ENCODE peak calls at places on chromosomes 11 and 22, in four cellular contexts. B, D, O and W are unnamed samples.

GRCh38 chr11:40602866-40603578 is 856.4 kb downstream of the LRRC4C start:
- DNase-seq in B (no peak), D (no peak), O (no peak), W (no peak)

GRCh38 chr22:48106215-48106614 is 1343.8 kb downstream of the TBC1D22A start:
- DNase-seq in B (no peak), D (no peak), O (no peak), W (no peak)

GRCh38 chr11:36177837-36178236 is 111.4 kb downstream of the COMMD9 start:
- DNase-seq in B (no peak), D (no peak), O (no peak), W (no peak)

GRCh38 chr11:117369521-117369920 is 41.9 kb downstream of the CEP164 start:
- DNase-seq in B (no peak), D (no peak), O (no peak), W (no peak)

GRCh38 chr11:47415949-47416472 is 7.6 kb downstream of the SLC39A13 start:
- DNase-seq in B (no peak), D (peak), O (peak), W (no peak)

GRCh38 chr11:7251836-7252682 is at the start of gene SYT9:
- DNase-seq in B (no peak), D (peak), O (peak), W (peak)

GRCh38 chr11:123430736-123431356 is 777 bp downstream of the GRAMD1B start:
- DNase-seq in B (no peak), D (no peak), O (peak), W (peak)

GRCh38 chr11:75654314-75654713 is 14.5 kb downstream of the MAP6 start:
- DNase-seq in B (peak), D (no peak), O (no peak), W (no peak)

GRCh38 chr22:49968831-49969661 is 8.5 kb downstream of the PIM3 start:
- DNase-seq in B (no peak), D (no peak), O (peak), W (peak)

GRCh38 chr11:7252683-7253213 is 1.0 kb downstream of the SYT9 start:
- DNase-seq in B (no peak), D (no peak), O (no peak), W (peak)

GRCh38 chr11:70324354-70325115 is 54.0 kb downstream of the PPFIA1 start:
- DNase-seq in B (no peak), D (no peak), O (no peak), W (no peak)

GRCh38 chr22:41003041-41003440 is 51.9 kb downstream of the RBX1 start:
- DNase-seq in B (no peak), D (no peak), O (no peak), W (no peak)

GRCh38 chr11:60786811-60787567 is 1.9 kb downstream of the MS4A10 start:
- DNase-seq in B (peak), D (no peak), O (no peak), W (no peak)

GRCh38 chr11:126561327-126561893 is 205.9 kb downstream of the ST3GAL4 start:
- DNase-seq in B (no peak), D (peak), O (peak), W (no peak)

GRCh38 chr22:33971561-33971961 is 51.3 kb upstream of the LARGE1 start:
- DNase-seq in B (no peak), D (no peak), O (no peak), W (peak)

GRCh38 chr11:108666373-108666772 is 1.5 kb downstream of the DDX10 start:
- DNase-seq in B (no peak), D (no peak), O (peak), W (no peak)

GRCh38 chr11:84564180-84564866 is 1062.8 kb downstream of the DLG2 start:
- DNase-seq in B (no peak), D (peak), O (peak), W (peak)

GRCh38 chr11:87596176-87596575 is 558.4 kb downstream of the TMEM135 start:
- DNase-seq in B (no peak), D (no peak), O (no peak), W (no peak)

GRCh38 chr11:98729118-98729517 is 291.6 kb upstream of the CNTN5 start:
- DNase-seq in B (no peak), D (no peak), O (no peak), W (no peak)

GRCh38 chr11:75151346-75152047 is 590 bp downstream of the SLCO2B1 start:
- DNase-seq in B (no peak), D (no peak), O (no peak), W (no peak)

GRCh38 chr11:13320688-13321087 is 43.1 kb downstream of the BMAL1 start:
- DNase-seq in B (no peak), D (no peak), O (no peak), W (no peak)

GRCh38 chr11:10305964-10306918 is 1.4 kb downstream of the ADM start:
- DNase-seq in B (no peak), D (peak), O (peak), W (peak)

GRCh38 chr22:21047035-21047661 is 1.4 kb downstream of the LRRC74B start:
- DNase-seq in B (no peak), D (no peak), O (no peak), W (no peak)

GRCh38 chr11:114322934-114323333 is 26.7 kb downstream of the NNMT start:
- DNase-seq in B (no peak), D (no peak), O (no peak), W (no peak)

GRCh38 chr22:33519140-33519973 is 400.9 kb downstream of the LARGE1 start:
- DNase-seq in B (peak), D (peak), O (peak), W (peak)

GRCh38 chr11:36454991-36455611 is 55.0 kb downstream of the TRAF6 start:
- DNase-seq in B (no peak), D (no peak), O (peak), W (no peak)

GRCh38 chr11:64007629-64008282 is 21.5 kb downstream of the OTUB1 start:
- DNase-seq in B (no peak), D (peak), O (peak), W (peak)

DNA sequence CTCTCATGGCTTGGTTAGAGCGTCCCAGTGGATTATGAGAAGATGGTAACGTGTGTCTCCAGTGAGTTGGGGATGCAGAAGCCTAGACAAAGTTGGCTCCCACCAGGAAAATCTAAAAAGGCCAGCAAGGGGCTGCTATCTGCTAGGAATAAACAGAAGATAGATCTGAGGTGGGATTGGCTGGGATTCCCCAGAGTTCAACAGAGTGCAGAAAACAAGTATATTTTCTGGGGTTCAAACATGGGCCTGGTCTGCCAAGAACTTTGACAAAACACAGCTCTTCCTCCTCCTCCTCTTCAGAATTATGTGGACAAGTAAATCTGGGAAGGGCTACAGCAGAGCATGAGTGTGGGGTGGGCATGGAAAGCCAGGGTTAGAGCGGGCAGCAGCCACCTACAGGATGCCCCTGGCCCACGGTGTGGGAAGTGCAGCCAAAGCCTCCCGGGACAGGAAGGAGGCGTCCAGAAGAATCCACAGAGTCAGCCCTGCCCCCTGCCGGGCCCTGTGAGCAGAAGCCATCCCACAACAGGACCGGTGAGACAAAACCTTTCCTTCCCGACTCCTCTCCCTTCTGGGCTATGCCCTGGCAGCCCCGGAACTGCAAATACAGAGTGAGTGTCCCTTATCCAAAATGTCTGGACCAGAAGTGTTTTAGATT is 67.1 kb downstream of the CD82 start:
- DNase-seq in B (no peak), D (peak), O (peak), W (no peak)
- TF ChIP-seq CTCF in B (peak), D (peak), O (peak), W (no peak)

GRCh38 chr11:3927129-3927796 is 71.8 kb downstream of the STIM1 start:
- DNase-seq in B (no peak), D (no peak), O (no peak), W (no peak)
- TF ChIP-seq CTCF in B (no peak), D (no peak), O (no peak), W (no peak)

GRCh38 chr11:110124605-110125004 is 31.4 kb downstream of the ZC3H12C start:
- DNase-seq in B (no peak), D (no peak), O (no peak), W (no peak)
- TF ChIP-seq CTCF in B (no peak), D (no peak), O (no peak), W (no peak)

GRCh38 chr11:45402049-45402630 is 116.0 kb upstream of the SYT13 start:
- DNase-seq in B (no peak), D (no peak), O (no peak), W (no peak)

GRCh38 chr11:45409587-45409986 is 123.4 kb upstream of the SYT13 start:
- DNase-seq in B (no peak), D (no peak), O (peak), W (peak)

GRCh38 chr11:45410391-45411215 is 124.5 kb upstream of the SYT13 start:
- DNase-seq in B (no peak), D (no peak), O (peak), W (peak)

GRCh38 chr11:45407226-45407625 is 121.1 kb upstream of the SYT13 start:
- DNase-seq in B (no peak), D (no peak), O (no peak), W (no peak)

DNA sequence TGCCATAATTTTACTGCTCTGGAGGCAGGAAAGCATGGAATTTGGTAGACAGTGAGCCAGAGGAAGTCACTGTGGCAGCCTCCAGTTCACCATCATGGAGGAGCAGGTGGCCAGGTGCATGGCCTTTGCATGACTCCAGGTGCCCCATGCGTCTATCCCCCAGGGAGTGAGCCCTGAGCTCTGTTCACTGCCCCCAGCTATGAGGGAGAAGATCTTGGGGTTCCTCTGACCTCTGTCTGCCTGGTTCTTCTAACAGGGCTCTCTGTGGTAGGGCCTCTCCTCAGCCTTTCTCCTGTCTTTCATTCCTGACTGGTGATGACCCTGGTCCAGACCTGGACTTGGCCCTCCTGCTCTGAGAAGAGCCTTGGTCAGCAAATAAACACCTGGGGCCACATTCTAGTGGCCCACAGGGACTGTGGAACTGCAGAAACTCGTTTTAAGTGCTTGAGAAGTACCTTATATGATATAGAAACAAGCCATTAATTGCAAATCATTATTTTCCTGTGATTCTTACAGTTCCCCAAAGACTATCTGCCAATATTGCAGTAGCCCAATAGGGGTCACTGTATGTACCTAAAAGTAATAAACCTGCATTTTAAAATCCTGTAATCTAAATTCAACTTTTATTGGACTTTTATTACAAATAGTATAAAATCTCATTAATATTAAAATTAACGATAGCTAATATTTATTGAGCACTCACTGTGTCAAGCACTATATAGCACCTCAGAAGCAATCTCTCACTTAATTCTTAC is 120.0 kb upstream of the SYT13 start:
- DNase-seq in B (no peak), D (no peak), O (no peak), W (no peak)
- TF ChIP-seq CTCF in B (peak), D (peak), O (peak), W (peak)

GRCh38 chr11:22926341-22926740 is 66.1 kb upstream of the CCDC179 start:
- DNase-seq in B (no peak), D (no peak), O (no peak), W (no peak)

GRCh38 chr11:22923561-22923960 is 63.3 kb upstream of the CCDC179 start:
- DNase-seq in B (no peak), D (no peak), O (no peak), W (no peak)

GRCh38 chr11:22922672-22923071 is 62.4 kb upstream of the CCDC179 start:
- DNase-seq in B (no peak), D (no peak), O (peak), W (no peak)

DNA sequence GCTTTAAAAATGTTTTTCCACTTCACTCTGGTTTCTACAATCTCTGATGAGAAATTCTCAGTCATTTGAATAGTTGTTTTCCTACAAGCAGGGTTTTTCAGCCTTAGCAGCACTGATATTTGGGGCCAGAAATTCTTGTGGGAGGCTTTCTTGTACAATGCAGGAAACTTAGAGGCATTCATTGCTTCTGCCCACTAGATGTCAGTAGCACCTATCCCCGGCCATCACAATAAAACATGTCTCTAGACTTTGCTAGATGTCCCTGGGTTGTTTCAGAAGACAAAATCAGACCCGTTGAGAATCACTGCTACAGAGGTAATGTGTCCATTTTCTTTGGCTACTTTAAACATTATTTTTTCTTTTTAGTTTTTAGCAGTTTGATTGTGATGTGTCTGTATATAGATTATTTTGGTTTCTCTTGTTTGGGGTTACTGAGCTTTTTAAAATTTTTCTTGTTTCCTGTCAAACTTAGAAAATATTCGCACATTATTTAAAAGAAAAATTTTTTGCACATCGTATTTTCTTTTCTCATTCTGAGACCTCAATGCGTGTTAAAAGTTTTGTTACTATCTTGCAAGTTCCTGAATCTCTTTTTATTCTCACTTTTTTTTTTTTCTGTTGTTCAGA is 60.8 kb upstream of the CCDC179 start:
- DNase-seq in B (peak), D (peak), O (peak), W (no peak)
- TF ChIP-seq CTCF in B (peak), D (no peak), O (peak), W (peak)

DNA sequence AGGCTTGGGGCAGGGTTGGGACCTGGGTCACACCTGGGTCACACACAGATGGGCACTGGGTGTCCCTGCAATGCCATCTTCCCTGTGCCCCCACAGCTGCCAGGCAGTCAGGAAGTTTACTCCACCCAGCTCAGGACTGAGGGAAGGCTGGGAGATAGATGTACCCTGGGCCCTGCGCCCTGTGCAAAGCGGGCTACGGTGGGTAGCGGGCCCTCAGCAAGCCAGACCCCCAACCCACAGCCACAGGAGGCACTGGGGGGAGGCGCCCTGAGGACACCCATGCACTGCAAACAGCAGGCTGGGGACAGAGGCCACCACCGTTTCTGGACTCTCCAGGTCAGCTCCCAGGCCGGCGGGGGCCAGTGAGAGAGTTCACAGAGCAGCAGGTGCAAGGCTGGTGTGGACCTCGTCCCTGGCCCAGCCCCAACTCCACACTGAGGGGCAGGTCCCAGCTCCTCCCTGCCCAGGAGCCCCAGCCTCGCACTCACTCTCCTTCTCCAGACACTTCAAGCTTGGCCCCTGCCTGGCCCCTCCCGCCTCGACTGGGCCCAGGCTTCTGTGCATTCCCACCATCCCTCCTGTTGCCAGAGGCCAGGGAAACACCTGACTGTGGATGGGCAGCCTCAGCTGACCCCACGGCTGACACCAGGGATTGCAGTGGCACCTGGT is 4.9 kb downstream of the DUSP8 start:
- DNase-seq in B (no peak), D (no peak), O (no peak), W (peak)
- TF ChIP-seq CTCF in B (no peak), D (no peak), O (no peak), W (no peak)

GRCh38 chr11:23540101-23540561 is 679.9 kb upstream of the CCDC179 start:
- DNase-seq in B (peak), D (peak), O (peak), W (no peak)
- TF ChIP-seq CTCF in B (peak), D (peak), O (peak), W (peak)

GRCh38 chr11:62588966-62589637 is 2.2 kb downstream of the TUT1 start:
- DNase-seq in B (no peak), D (no peak), O (no peak), W (no peak)
- TF ChIP-seq CTCF in B (peak), D (peak), O (peak), W (no peak)

GRCh38 chr11:59262419-59262818 is 49.7 kb upstream of the MPEG1 start:
- DNase-seq in B (no peak), D (no peak), O (peak), W (no peak)

GRCh38 chr11:59264736-59265135 is 52.0 kb upstream of the MPEG1 start:
- DNase-seq in B (no peak), D (no peak), O (peak), W (no peak)

GRCh38 chr11:59265735-59266134 is 53.0 kb upstream of the MPEG1 start:
- DNase-seq in B (no peak), D (no peak), O (peak), W (no peak)

GRCh38 chr11:59261150-59261549 is 48.4 kb upstream of the MPEG1 start:
- DNase-seq in B (no peak), D (no peak), O (peak), W (no peak)

GRCh38 chr11:59263225-59263894 is 50.6 kb upstream of the MPEG1 start:
- DNase-seq in B (no peak), D (no peak), O (peak), W (no peak)
- TF ChIP-seq CTCF in B (no peak), D (peak), O (peak), W (no peak)

DNA sequence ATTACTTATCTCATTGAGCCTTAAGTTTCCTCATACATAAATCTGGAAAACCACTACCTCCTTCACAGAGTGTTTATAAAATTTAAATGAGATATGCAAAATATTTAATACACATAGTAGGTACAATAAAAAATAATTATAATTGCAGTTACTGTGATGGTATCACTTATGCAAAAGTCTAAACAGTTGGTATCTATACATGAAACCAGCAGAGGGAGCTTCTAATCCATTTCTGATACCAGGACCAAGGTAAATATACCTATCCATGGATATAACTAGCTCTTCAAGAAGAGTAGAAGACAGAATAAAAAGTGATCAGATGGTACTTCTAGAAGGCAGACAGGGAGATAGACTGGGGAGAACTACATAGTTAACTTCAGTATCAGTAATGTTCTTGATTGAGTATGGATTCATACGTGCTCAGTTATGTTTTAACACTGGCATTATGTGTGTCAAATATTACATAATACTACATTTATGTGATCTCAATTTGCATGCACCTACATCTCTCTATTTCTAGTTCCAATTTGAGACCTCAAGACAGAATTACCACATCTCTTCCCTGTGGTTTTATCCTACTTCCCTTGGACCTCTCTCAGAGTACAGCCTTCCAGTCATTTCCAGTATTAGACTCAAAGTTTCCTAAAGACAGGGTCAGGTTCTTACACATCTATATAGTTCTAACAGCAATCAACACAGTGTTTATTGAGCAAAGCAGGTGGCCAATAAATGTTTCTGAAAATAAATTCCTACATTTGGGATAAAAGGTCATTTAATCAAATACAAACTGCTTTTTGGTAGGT is 13.7 kb upstream of the TSG101 start:
- DNase-seq in B (no peak), D (no peak), O (no peak), W (no peak)
- TF ChIP-seq CTCF in B (peak), D (peak), O (peak), W (no peak)